ENCODE peak calls at places on chromosomes 2 and 18, in ten cellular contexts. One of them, this sample, is unnamed.

GRCh38 chr2:232389327-232389726 is 10.8 kb downstream of the ALPP start:
- DNase-seq in CD4-positive, alpha-beta T cell: no peak
- DNase-seq in neural progenitor cell: no peak
- DNase-seq in fibroblast of pulmonary artery: peak; percentile 20
- DNase-seq in Calu3: no peak
- DNase-seq in lung: no peak
- DNase-seq in astrocyte of the spinal cord: peak; percentile 67
- DNase-seq in upper lobe of right lung: no peak
- DNase-seq in fibroblast of mammary gland: no peak
- DNase-seq in ovary: no peak
- DNase-seq in this sample: no peak

GRCh38 chr2:72159211-72159610 is 11.5 kb upstream of the CYP26B1 start:
- DNase-seq in CD4-positive, alpha-beta T cell: no peak
- DNase-seq in neural progenitor cell: no peak
- DNase-seq in fibroblast of pulmonary artery: no peak
- DNase-seq in Calu3: no peak
- DNase-seq in lung: peak; percentile 21
- DNase-seq in astrocyte of the spinal cord: no peak
- DNase-seq in upper lobe of right lung: no peak
- DNase-seq in fibroblast of mammary gland: no peak
- DNase-seq in ovary: no peak
- DNase-seq in this sample: no peak

GRCh38 chr2:151716721-151717120 is 17.6 kb downstream of the NEB start:
- DNase-seq in CD4-positive, alpha-beta T cell: no peak
- DNase-seq in neural progenitor cell: no peak
- DNase-seq in fibroblast of pulmonary artery: no peak
- DNase-seq in Calu3: no peak
- DNase-seq in lung: no peak
- DNase-seq in astrocyte of the spinal cord: peak; percentile 6
- DNase-seq in upper lobe of right lung: no peak
- DNase-seq in fibroblast of mammary gland: no peak
- DNase-seq in ovary: no peak
- DNase-seq in this sample: peak; percentile 55

GRCh38 chr2:38856165-38856564 is 19.6 kb downstream of the DHX57 start:
- DNase-seq in CD4-positive, alpha-beta T cell: no peak
- DNase-seq in neural progenitor cell: no peak
- DNase-seq in fibroblast of pulmonary artery: peak; percentile 54
- DNase-seq in Calu3: no peak
- DNase-seq in lung: no peak
- DNase-seq in astrocyte of the spinal cord: no peak
- DNase-seq in upper lobe of right lung: no peak
- DNase-seq in fibroblast of mammary gland: peak; percentile 48
- DNase-seq in ovary: no peak
- DNase-seq in this sample: no peak

GRCh38 chr2:58571181-58571852 is 330.2 kb upstream of the FANCL start:
- DNase-seq in CD4-positive, alpha-beta T cell: no peak
- DNase-seq in neural progenitor cell: peak; percentile 75
- DNase-seq in fibroblast of pulmonary artery: peak; percentile 77
- DNase-seq in Calu3: peak; percentile 73
- DNase-seq in lung: peak; percentile 33
- DNase-seq in astrocyte of the spinal cord: peak; percentile 76
- DNase-seq in upper lobe of right lung: no peak
- DNase-seq in fibroblast of mammary gland: peak; percentile 81
- DNase-seq in ovary: no peak
- DNase-seq in this sample: peak; percentile 47

GRCh38 chr2:204576580-204576979 is 31.3 kb downstream of the PARD3B start:
- DNase-seq in CD4-positive, alpha-beta T cell: no peak
- DNase-seq in neural progenitor cell: no peak
- DNase-seq in fibroblast of pulmonary artery: no peak
- DNase-seq in Calu3: no peak
- DNase-seq in lung: no peak
- DNase-seq in astrocyte of the spinal cord: no peak
- DNase-seq in upper lobe of right lung: no peak
- DNase-seq in fibroblast of mammary gland: peak; percentile 14
- DNase-seq in ovary: no peak
- DNase-seq in this sample: no peak

GRCh38 chr2:69625078-69625788 is 18.3 kb downstream of the AAK1 start:
- DNase-seq in CD4-positive, alpha-beta T cell: no peak
- DNase-seq in neural progenitor cell: no peak
- DNase-seq in fibroblast of pulmonary artery: no peak
- DNase-seq in Calu3: no peak
- DNase-seq in lung: no peak
- DNase-seq in astrocyte of the spinal cord: no peak
- DNase-seq in upper lobe of right lung: no peak
- DNase-seq in fibroblast of mammary gland: no peak
- DNase-seq in ovary: no peak
- DNase-seq in this sample: no peak

GRCh38 chr2:67260348-67261277 is 136.5 kb upstream of the ETAA1 start:
- DNase-seq in CD4-positive, alpha-beta T cell: no peak
- DNase-seq in neural progenitor cell: no peak
- DNase-seq in fibroblast of pulmonary artery: peak; percentile 98
- DNase-seq in Calu3: no peak
- DNase-seq in lung: peak; percentile 42
- DNase-seq in astrocyte of the spinal cord: peak; percentile 98
- DNase-seq in upper lobe of right lung: no peak
- DNase-seq in fibroblast of mammary gland: peak; percentile 99
- DNase-seq in ovary: peak; percentile 85
- DNase-seq in this sample: peak; percentile 99

GRCh38 chr2:191976436-191976835 is 129.5 kb upstream of the CAVIN2 start:
- DNase-seq in CD4-positive, alpha-beta T cell: no peak
- DNase-seq in neural progenitor cell: no peak
- DNase-seq in fibroblast of pulmonary artery: peak; percentile 88
- DNase-seq in Calu3: peak; percentile 2
- DNase-seq in lung: no peak
- DNase-seq in astrocyte of the spinal cord: peak; percentile 87
- DNase-seq in upper lobe of right lung: no peak
- DNase-seq in fibroblast of mammary gland: peak; percentile 73
- DNase-seq in ovary: no peak
- DNase-seq in this sample: peak; percentile 52

GRCh38 chr2:199738723-199739412 is 112.1 kb downstream of the FTCDNL1 start:
- DNase-seq in CD4-positive, alpha-beta T cell: no peak
- DNase-seq in neural progenitor cell: no peak
- DNase-seq in fibroblast of pulmonary artery: peak; percentile 72
- DNase-seq in Calu3: no peak
- DNase-seq in lung: no peak
- DNase-seq in astrocyte of the spinal cord: no peak
- DNase-seq in upper lobe of right lung: no peak
- DNase-seq in fibroblast of mammary gland: peak; percentile 80
- DNase-seq in ovary: no peak
- DNase-seq in this sample: peak; percentile 23

GRCh38 chr18:79206444-79206843 is 137.2 kb downstream of the ATP9B start:
- DNase-seq in CD4-positive, alpha-beta T cell: no peak
- DNase-seq in neural progenitor cell: no peak
- DNase-seq in fibroblast of pulmonary artery: no peak
- DNase-seq in Calu3: no peak
- DNase-seq in lung: no peak
- DNase-seq in astrocyte of the spinal cord: no peak
- DNase-seq in upper lobe of right lung: no peak
- DNase-seq in fibroblast of mammary gland: no peak
- DNase-seq in ovary: no peak
- DNase-seq in this sample: no peak

GRCh38 chr18:25230658-25231326 is 121.2 kb downstream of the ZNF521 start:
- DNase-seq in CD4-positive, alpha-beta T cell: no peak
- DNase-seq in neural progenitor cell: no peak
- DNase-seq in fibroblast of pulmonary artery: peak; percentile 89
- DNase-seq in Calu3: no peak
- DNase-seq in lung: peak; percentile 69
- DNase-seq in astrocyte of the spinal cord: peak; percentile 88
- DNase-seq in upper lobe of right lung: no peak
- DNase-seq in fibroblast of mammary gland: peak; percentile 91
- DNase-seq in ovary: peak; percentile 87
- DNase-seq in this sample: peak; percentile 74

GRCh38 chr2:217756375-217757107 is 246.3 kb downstream of the TNS1 start:
- DNase-seq in CD4-positive, alpha-beta T cell: peak; percentile 44
- DNase-seq in neural progenitor cell: peak; percentile 94
- DNase-seq in fibroblast of pulmonary artery: peak; percentile 60
- DNase-seq in Calu3: peak; percentile 84
- DNase-seq in lung: peak; percentile 53
- DNase-seq in astrocyte of the spinal cord: peak; percentile 36
- DNase-seq in upper lobe of right lung: peak; percentile 85
- DNase-seq in fibroblast of mammary gland: peak; percentile 37
- DNase-seq in ovary: peak; percentile 82
- DNase-seq in this sample: no peak

GRCh38 chr2:100352511-100352910 is 30.2 kb upstream of the LONRF2 start:
- DNase-seq in CD4-positive, alpha-beta T cell: no peak
- DNase-seq in neural progenitor cell: no peak
- DNase-seq in fibroblast of pulmonary artery: no peak
- DNase-seq in Calu3: no peak
- DNase-seq in lung: no peak
- DNase-seq in astrocyte of the spinal cord: no peak
- DNase-seq in upper lobe of right lung: no peak
- DNase-seq in fibroblast of mammary gland: no peak
- DNase-seq in ovary: no peak
- DNase-seq in this sample: no peak

GRCh38 chr2:121634354-121635307 is 14.6 kb downstream of the CLASP1 start:
- DNase-seq in CD4-positive, alpha-beta T cell: no peak
- DNase-seq in neural progenitor cell: no peak
- DNase-seq in fibroblast of pulmonary artery: no peak
- DNase-seq in Calu3: peak; percentile 45
- DNase-seq in lung: no peak
- DNase-seq in astrocyte of the spinal cord: peak; percentile 33
- DNase-seq in upper lobe of right lung: no peak
- DNase-seq in fibroblast of mammary gland: peak; percentile 14
- DNase-seq in ovary: no peak
- DNase-seq in this sample: peak; percentile 70

DNA sequence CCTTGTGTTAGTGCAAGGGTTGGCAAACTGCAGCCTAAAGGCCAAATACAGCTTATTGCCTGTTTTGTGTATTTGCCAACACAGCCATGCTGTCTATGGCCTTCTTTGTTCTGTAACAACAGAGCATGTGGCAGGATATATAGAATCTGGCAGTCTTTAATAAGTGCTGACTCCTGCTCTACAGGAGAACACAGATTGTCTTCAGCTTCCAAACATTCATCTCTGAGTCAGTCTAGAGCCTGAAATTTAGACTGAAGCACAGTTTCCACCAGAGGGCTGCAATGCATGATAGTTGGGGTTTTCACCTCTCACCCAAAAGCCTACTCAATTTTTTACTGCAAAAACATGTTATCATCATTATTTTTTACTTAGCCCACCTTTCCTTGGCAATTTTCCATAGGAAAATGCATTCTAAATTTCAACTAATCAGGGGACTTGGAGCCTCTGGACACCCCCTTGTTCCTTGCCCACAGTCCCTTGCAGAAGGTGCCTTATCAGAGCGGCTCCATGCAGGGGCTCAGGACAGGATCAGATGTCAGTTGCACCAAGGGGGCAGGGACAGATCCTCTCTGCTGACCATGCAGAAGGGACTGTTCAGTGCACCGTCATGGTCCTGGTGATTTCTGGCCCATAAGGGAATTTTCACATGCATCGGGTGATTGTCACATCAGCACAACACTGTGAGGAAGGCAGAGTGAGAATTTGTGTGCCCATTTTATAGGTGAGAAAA is 12.4 kb downstream of the IL37 start:
- DNase-seq in CD4-positive, alpha-beta T cell: no peak
- DNase-seq in neural progenitor cell: no peak
- DNase-seq in fibroblast of pulmonary artery: no peak
- DNase-seq in Calu3: no peak
- DNase-seq in lung: no peak
- DNase-seq in astrocyte of the spinal cord: no peak
- DNase-seq in upper lobe of right lung: no peak
- DNase-seq in fibroblast of mammary gland: no peak
- DNase-seq in ovary: no peak
- DNase-seq in this sample: no peak
- TF ChIP-seq CTCF in CD4-positive, alpha-beta T cell: no peak
- TF ChIP-seq CTCF in neural progenitor cell: no peak
- TF ChIP-seq CTCF in fibroblast of pulmonary artery: no peak
- TF ChIP-seq CTCF in Calu3: no peak
- TF ChIP-seq CTCF in lung: no peak
- TF ChIP-seq CTCF in astrocyte of the spinal cord: no peak
- TF ChIP-seq CTCF in upper lobe of right lung: no peak
- TF ChIP-seq CTCF in fibroblast of mammary gland: no peak
- TF ChIP-seq CTCF in ovary: no peak
- TF ChIP-seq CTCF in this sample: peak; percentile 12

DNA sequence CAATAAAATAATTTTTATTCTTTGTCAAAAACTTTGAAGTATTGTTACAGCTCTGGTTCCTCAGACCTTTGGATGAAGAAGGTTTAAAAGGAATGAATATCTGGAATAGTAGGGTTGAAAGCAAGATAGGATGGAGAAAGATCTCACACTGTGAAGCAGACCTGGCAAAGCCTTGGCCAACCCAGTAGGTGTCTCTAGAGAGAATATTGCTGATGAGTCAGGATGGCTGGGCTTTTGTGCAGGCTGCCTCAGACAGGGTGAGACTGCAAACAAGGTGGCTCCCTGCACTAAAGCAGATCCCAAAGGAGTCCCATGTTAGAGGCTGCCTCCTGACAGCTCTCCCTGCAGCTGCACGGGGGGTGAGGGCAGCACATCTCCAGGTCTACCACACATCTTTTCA is 226.0 kb upstream of the ITGA4 start:
- DNase-seq in CD4-positive, alpha-beta T cell: no peak
- DNase-seq in neural progenitor cell: peak; percentile 5
- DNase-seq in fibroblast of pulmonary artery: no peak
- DNase-seq in Calu3: no peak
- DNase-seq in lung: no peak
- DNase-seq in astrocyte of the spinal cord: no peak
- DNase-seq in upper lobe of right lung: no peak
- DNase-seq in fibroblast of mammary gland: peak; percentile 15
- DNase-seq in ovary: no peak
- DNase-seq in this sample: no peak
- TF ChIP-seq CTCF in CD4-positive, alpha-beta T cell: no peak
- TF ChIP-seq CTCF in neural progenitor cell: no peak
- TF ChIP-seq CTCF in fibroblast of pulmonary artery: no peak
- TF ChIP-seq CTCF in Calu3: no peak
- TF ChIP-seq CTCF in lung: no peak
- TF ChIP-seq CTCF in astrocyte of the spinal cord: no peak
- TF ChIP-seq CTCF in upper lobe of right lung: no peak
- TF ChIP-seq CTCF in fibroblast of mammary gland: no peak
- TF ChIP-seq CTCF in ovary: no peak
- TF ChIP-seq CTCF in this sample: no peak

DNA sequence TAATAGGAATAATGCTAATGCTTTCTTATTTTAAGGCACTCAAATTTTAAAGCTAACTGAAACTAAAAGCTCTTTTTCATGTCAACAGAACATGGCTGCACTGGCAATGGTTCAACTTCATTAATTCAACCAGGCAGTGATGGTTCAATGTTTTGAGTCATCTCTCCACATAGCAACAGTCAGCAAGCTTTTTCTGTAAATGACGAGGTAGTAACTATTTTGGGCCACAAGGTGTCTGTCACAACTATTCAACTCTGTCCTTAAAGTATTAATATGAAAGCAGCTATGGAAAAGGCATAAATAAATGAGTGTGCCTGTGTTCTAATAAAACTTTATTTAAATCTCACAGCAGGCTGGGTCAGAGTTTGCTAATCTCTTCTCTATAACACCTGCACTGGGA is 1425.6 kb upstream of the PIK3C3 start:
- DNase-seq in CD4-positive, alpha-beta T cell: no peak
- DNase-seq in neural progenitor cell: no peak
- DNase-seq in fibroblast of pulmonary artery: peak; percentile 47
- DNase-seq in Calu3: no peak
- DNase-seq in lung: no peak
- DNase-seq in astrocyte of the spinal cord: peak; percentile 25
- DNase-seq in upper lobe of right lung: no peak
- DNase-seq in fibroblast of mammary gland: peak; percentile 14
- DNase-seq in ovary: no peak
- DNase-seq in this sample: no peak
- TF ChIP-seq CTCF in CD4-positive, alpha-beta T cell: no peak
- TF ChIP-seq CTCF in neural progenitor cell: peak; percentile 44
- TF ChIP-seq CTCF in fibroblast of pulmonary artery: peak; percentile 15
- TF ChIP-seq CTCF in Calu3: no peak
- TF ChIP-seq CTCF in lung: no peak
- TF ChIP-seq CTCF in astrocyte of the spinal cord: no peak
- TF ChIP-seq CTCF in upper lobe of right lung: no peak
- TF ChIP-seq CTCF in fibroblast of mammary gland: no peak
- TF ChIP-seq CTCF in ovary: no peak
- TF ChIP-seq CTCF in this sample: peak; percentile 32

GRCh38 chr2:33250417-33251029 is 225.9 kb upstream of the RASGRP3 start:
- DNase-seq in CD4-positive, alpha-beta T cell: no peak
- DNase-seq in neural progenitor cell: peak; percentile 16
- DNase-seq in fibroblast of pulmonary artery: no peak
- DNase-seq in Calu3: no peak
- DNase-seq in lung: no peak
- DNase-seq in astrocyte of the spinal cord: no peak
- DNase-seq in upper lobe of right lung: no peak
- DNase-seq in fibroblast of mammary gland: no peak
- DNase-seq in ovary: no peak
- DNase-seq in this sample: no peak
- TF ChIP-seq CTCF in CD4-positive, alpha-beta T cell: no peak
- TF ChIP-seq CTCF in neural progenitor cell: no peak
- TF ChIP-seq CTCF in fibroblast of pulmonary artery: no peak
- TF ChIP-seq CTCF in Calu3: no peak
- TF ChIP-seq CTCF in lung: no peak
- TF ChIP-seq CTCF in astrocyte of the spinal cord: no peak
- TF ChIP-seq CTCF in upper lobe of right lung: no peak
- TF ChIP-seq CTCF in fibroblast of mammary gland: no peak
- TF ChIP-seq CTCF in ovary: no peak
- TF ChIP-seq CTCF in this sample: no peak

This sample was measured in HFFc6.